ENCODE peak calls at places on chromosomes 2 and 18, in ten cellular contexts. Q is SK-N-SH, C is HCT116, A is WTC11, O is A549, Y is endothelial cell of umbilical vein, J is GM12878, K is HepG2, M is K562, P is H1. Z is an unnamed sample.

GRCh38 chr2:238274152-238274865 is 14.1 kb downstream of the PER2 start:
- DNase-seq in K (no peak), M (no peak), Q (no peak), O (no peak), A (no peak), P (no peak), J (no peak), C (no peak), Y (no peak), Z (no peak)

GRCh38 chr18:77899972-77900754 is 650.5 kb downstream of the GALR1 start:
- DNase-seq in Q (peak; percentile 89), A (peak; percentile 70), P (no peak), Y (no peak), O (peak; percentile 33), K (no peak), J (no peak), M (peak; percentile 64), C (no peak), Z (peak; percentile 64)

GRCh38 chr18:72871091-72871490 is 3.3 kb upstream of the NETO1 start:
- DNase-seq in A (no peak), M (no peak), K (no peak), Y (no peak), O (no peak), J (no peak), Q (no peak), C (no peak), P (no peak), Z (no peak)

GRCh38 chr2:219603784-219604183 is 6.1 kb downstream of the STK11IP start:
- DNase-seq in P (no peak), Y (no peak), A (no peak), J (no peak), C (no peak), K (no peak), O (no peak), M (no peak), Q (no peak), Z (peak; percentile 72)

GRCh38 chr18:5294618-5295230 is 802 bp downstream of the ZBTB14 start:
- DNase-seq in M (no peak), C (no peak), A (peak; percentile 47), J (no peak), O (peak; percentile 44), Y (peak; percentile 63), K (peak; percentile 27), Q (no peak), P (no peak), Z (peak; percentile 80)

GRCh38 chr2:72979896-72980295 is 62.6 kb downstream of the EMX1 start:
- DNase-seq in J (no peak), Q (no peak), Y (no peak), K (no peak), M (peak; percentile 13), A (no peak), P (no peak), C (no peak), O (no peak), Z (peak; percentile 93)

GRCh38 chr2:35199298-35199697 is 1156.3 kb upstream of the CRIM1 start:
- DNase-seq in O (peak; percentile 13), Y (no peak), C (no peak), J (no peak), A (no peak), Q (no peak), K (no peak), M (no peak), P (no peak), Z (no peak)

GRCh38 chr18:27377251-27377650 is 192.1 kb upstream of the CHST9 start:
- DNase-seq in Q (no peak), C (no peak), J (no peak), A (no peak), M (no peak), O (no peak), P (no peak), K (no peak), Y (no peak), Z (no peak)

GRCh38 chr2:28393115-28393836 is 618 bp downstream of the FOSL2 start:
- DNase-seq in O (peak; percentile 63), M (peak; percentile 72), C (no peak), Y (peak; percentile 56), A (peak; percentile 48), Q (peak; percentile 80), K (no peak), P (no peak), J (no peak), Z (peak; percentile 80)

GRCh38 chr2:30135541-30135940 is 11.3 kb upstream of the YPEL5 start:
- DNase-seq in J (no peak), Y (no peak), K (no peak), O (no peak), A (no peak), C (no peak), P (no peak), M (no peak), Q (no peak), Z (no peak)

GRCh38 chr18:44062345-44062744 is 618.3 kb upstream of the SETBP1 start:
- DNase-seq in J (no peak), Q (no peak), K (no peak), C (no peak), A (no peak), P (no peak), O (no peak), Y (no peak), M (no peak), Z (no peak)

GRCh38 chr18:44067201-44067600 is 613.5 kb upstream of the SETBP1 start:
- DNase-seq in Q (no peak), Y (no peak), C (no peak), O (no peak), A (no peak), P (no peak), M (no peak), K (no peak), J (no peak), Z (no peak)

GRCh38 chr18:44061438-44061837 is 619.2 kb upstream of the SETBP1 start:
- DNase-seq in C (no peak), Q (no peak), A (no peak), J (no peak), K (no peak), P (no peak), M (no peak), Y (no peak), O (no peak), Z (no peak)

GRCh38 chr18:44066541-44066940 is 614.1 kb upstream of the SETBP1 start:
- DNase-seq in Q (no peak), M (no peak), K (no peak), C (no peak), Y (no peak), J (no peak), O (no peak), A (no peak), P (no peak), Z (no peak)
- TF ChIP-seq MAX in Q (no peak), M (no peak), K (no peak), C (no peak), Y (no peak), J (no peak), O (no peak), A (no peak), P (no peak), Z (no peak)

GRCh38 chr18:59301974-59302373 is 16.5 kb downstream of the CPLX4 start:
- DNase-seq in C (no peak), A (no peak), M (no peak), P (no peak), Q (no peak), Y (no peak), O (no peak), K (no peak), J (no peak), Z (no peak)

GRCh38 chr18:59298871-59299270 is 19.6 kb downstream of the CPLX4 start:
- DNase-seq in M (no peak), K (no peak), J (no peak), O (no peak), Q (no peak), Y (no peak), P (no peak), C (no peak), A (no peak), Z (no peak)

GRCh38 chr18:59303656-59304055 is 14.8 kb downstream of the CPLX4 start:
- DNase-seq in C (no peak), Y (no peak), A (no peak), P (no peak), J (no peak), Q (no peak), K (no peak), M (no peak), O (no peak), Z (no peak)

GRCh38 chr18:59303006-59303405 is 15.4 kb downstream of the CPLX4 start:
- DNase-seq in O (no peak), M (no peak), J (no peak), Y (no peak), K (no peak), P (no peak), Q (no peak), A (no peak), C (no peak), Z (no peak)

DNA sequence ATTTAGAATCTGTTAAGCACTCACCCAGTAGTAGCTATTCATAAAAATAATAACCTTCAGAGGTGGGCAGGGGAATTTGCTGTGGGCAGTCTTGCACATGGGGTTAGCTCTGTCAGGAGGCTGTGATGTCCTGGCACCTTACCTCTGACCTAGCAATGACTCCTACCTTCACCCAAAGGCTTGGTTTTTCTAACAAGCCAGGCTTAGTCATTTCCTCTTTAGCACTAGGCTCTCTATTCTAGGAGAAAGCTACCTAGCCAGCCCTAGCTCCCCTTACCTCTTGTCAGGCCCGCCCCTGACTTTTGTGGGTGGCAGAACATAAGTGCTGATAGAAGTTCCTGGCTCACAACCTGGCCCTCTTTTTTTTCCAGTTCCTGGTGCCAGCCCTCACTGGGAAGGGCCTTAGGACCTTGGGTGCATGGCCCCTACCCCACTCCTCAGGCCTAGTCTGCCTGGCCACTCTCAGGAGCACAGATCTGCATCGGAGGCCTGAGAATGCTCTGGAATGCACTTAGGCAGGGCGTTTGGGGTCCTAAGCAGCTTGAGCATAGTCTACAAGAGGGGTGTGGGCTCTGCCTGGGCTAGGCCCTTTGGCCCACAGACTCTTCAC is 17.7 kb downstream of the CPLX4 start:
- DNase-seq in O (no peak), M (no peak), A (no peak), Y (no peak), Q (no peak), J (no peak), C (no peak), P (no peak), K (no peak), Z (no peak)
- TF ChIP-seq MAX in O (no peak), M (no peak), A (no peak), Y (no peak), Q (no peak), J (no peak), C (no peak), P (no peak), K (no peak), Z (no peak)

GRCh38 chr2:233385489-233386044 is 31.3 kb downstream of the DGKD start:
- DNase-seq in C (no peak), O (no peak), Q (no peak), M (peak; percentile 33), K (no peak), P (no peak), A (no peak), Y (no peak), J (peak; percentile 63), Z (no peak)
- TF ChIP-seq MAX in C (no peak), O (no peak), Q (no peak), M (no peak), K (no peak), P (no peak), A (no peak), Y (no peak), J (peak; percentile 85), Z (peak; percentile 25)

DNA sequence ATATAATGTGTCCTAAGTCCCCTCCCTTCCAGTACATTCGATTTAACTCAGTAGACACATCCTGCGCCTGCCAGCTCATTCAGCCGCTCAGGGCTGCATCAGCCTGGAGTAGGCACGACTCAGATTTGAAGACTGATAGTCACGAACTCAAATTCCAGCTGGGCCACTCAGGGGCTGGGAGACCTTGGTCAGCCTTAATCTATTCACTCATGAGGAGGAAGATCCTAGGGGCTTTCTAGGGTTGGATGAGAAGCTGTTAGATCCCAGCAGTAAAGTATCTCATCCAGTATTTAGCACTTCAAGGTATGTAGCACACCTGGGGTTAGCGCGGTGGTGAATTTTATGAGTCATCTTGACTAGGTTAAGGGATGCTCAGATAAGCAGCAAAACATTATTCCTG is 98.9 kb upstream of the ODC1 start:
- DNase-seq in Y (no peak), P (no peak), O (no peak), J (no peak), Q (no peak), A (no peak), C (no peak), K (no peak), M (no peak), Z (no peak)
- TF ChIP-seq MAX in Y (no peak), P (no peak), O (no peak), J (no peak), Q (no peak), A (no peak), C (no peak), K (no peak), M (no peak), Z (no peak)